ENCODE peak calls at places on chromosomes 7 and 10, in five cellular contexts. G is uterus, U is IMR-90, B is heart left ventricle, O is psoas muscle. V is an unnamed sample.

GRCh38 chr10:97229322-97229721 is 43.6 kb upstream of the SLIT1 start:
- DNase-seq in O (no peak), G (no peak), B (no peak), U (peak; percentile 81), V (no peak)

GRCh38 chr10:22805304-22805703 is 90.9 kb upstream of the PIP4K2A start:
- DNase-seq in U (peak; percentile 58), O (no peak), G (no peak), B (no peak), V (peak; percentile 15)

GRCh38 chr10:128400564-128400963 is 274.3 kb upstream of the MKI67 start:
- DNase-seq in G (no peak), U (no peak), B (no peak), O (no peak), V (no peak)

GRCh38 chr7:158134824-158135223 is 452.8 kb downstream of the PTPRN2 start:
- DNase-seq in U (no peak), B (no peak), O (no peak), G (no peak), V (no peak)

GRCh38 chr10:96794786-96795733 is 37.0 kb upstream of the LCOR start:
- DNase-seq in U (no peak), O (no peak), G (no peak), B (no peak), V (peak; percentile 61)

GRCh38 chr7:11458736-11459483 is 373.1 kb downstream of the THSD7A start:
- DNase-seq in B (no peak), G (no peak), O (no peak), U (peak; percentile 78), V (no peak)

GRCh38 chr7:1567082-1567771 is 2.6 kb downstream of the PSMG3 start:
- DNase-seq in G (no peak), U (peak; percentile 79), O (no peak), B (no peak), V (peak; percentile 69)

GRCh38 chr7:150978136-150978789 is at the start of gene KCNH2:
- DNase-seq in O (no peak), B (peak; percentile 87), U (no peak), G (peak; percentile 52), V (no peak)

GRCh38 chr7:20790273-20790842 is 3.7 kb upstream of the SP8 start:
- DNase-seq in U (no peak), G (no peak), O (no peak), B (no peak), V (no peak)

GRCh38 chr7:18846765-18847215 is 270.6 kb downstream of the TWIST1 start:
- DNase-seq in G (no peak), U (no peak), B (no peak), O (no peak), V (no peak)

GRCh38 chr10:43679509-43679908 is 30.8 kb upstream of the ZNF32 start:
- DNase-seq in O (peak; percentile 67), G (peak; percentile 54), B (peak; percentile 86), U (no peak), V (peak; percentile 24)

GRCh38 chr7:98107313-98107691 is 640 bp downstream of the LMTK2 start:
- DNase-seq in B (no peak), O (no peak), G (no peak), U (no peak), V (peak; percentile 70)

GRCh38 chr10:81569488-81569887 is 305.5 kb upstream of the NRG3 start:
- DNase-seq in U (no peak), B (no peak), O (no peak), G (no peak), V (no peak)

GRCh38 chr10:8768854-8769253 is 714.4 kb downstream of the GATA3 start:
- DNase-seq in G (no peak), U (no peak), B (no peak), O (no peak), V (no peak)

GRCh38 chr10:96974348-96974747 is 142.2 kb downstream of the LCOR start:
- DNase-seq in O (no peak), U (peak; percentile 15), B (no peak), G (no peak), V (no peak)

GRCh38 chr7:99943641-99944507 is 14.5 kb upstream of the GJC3 start:
- DNase-seq in B (no peak), O (no peak), G (no peak), U (no peak), V (no peak)

GRCh38 chr7:68146970-68147369 is 1150.3 kb downstream of the TYW1 start:
- DNase-seq in O (no peak), B (no peak), G (no peak), U (no peak), V (no peak)

GRCh38 chr10:26437637-26438461 is at the start of gene APBB1IP:
- DNase-seq in O (peak; percentile 86), B (peak; percentile 81), U (no peak), G (no peak), V (peak; percentile 69)

GRCh38 chr10:48935141-48935540 is 4.5 kb downstream of the LRRC18 start:
- DNase-seq in O (no peak), G (no peak), B (no peak), U (no peak), V (no peak)

GRCh38 chr7:33278095-33278494 is 148.7 kb downstream of the BBS9 start:
- DNase-seq in U (no peak), G (no peak), O (no peak), B (no peak), V (no peak)

GRCh38 chr10:62958980-62959379 is 142.8 kb upstream of the EGR2 start:
- DNase-seq in B (no peak), O (no peak), G (no peak), U (no peak), V (no peak)

GRCh38 chr10:72311667-72312066 is 37.9 kb downstream of the DDIT4 start:
- DNase-seq in U (no peak), B (no peak), G (no peak), O (no peak), V (no peak)

GRCh38 chr7:636396-636795 is 90.1 kb upstream of the DNAAF5 start:
- DNase-seq in B (peak; percentile 46), O (no peak), G (no peak), U (no peak), V (peak; percentile 36)

GRCh38 chr10:18647151-18647550 is 4.2 kb downstream of the NSUN6 start:
- DNase-seq in G (no peak), B (no peak), O (no peak), U (no peak), V (no peak)

GRCh38 chr7:46291064-46291463 is 370.0 kb upstream of the IGFBP3 start:
- DNase-seq in G (no peak), O (no peak), B (no peak), U (peak; percentile 54), V (no peak)

GRCh38 chr7:133822001-133822641 is 305.0 kb upstream of the LRGUK start:
- DNase-seq in U (no peak), O (no peak), B (no peak), G (no peak), V (no peak)

DNA sequence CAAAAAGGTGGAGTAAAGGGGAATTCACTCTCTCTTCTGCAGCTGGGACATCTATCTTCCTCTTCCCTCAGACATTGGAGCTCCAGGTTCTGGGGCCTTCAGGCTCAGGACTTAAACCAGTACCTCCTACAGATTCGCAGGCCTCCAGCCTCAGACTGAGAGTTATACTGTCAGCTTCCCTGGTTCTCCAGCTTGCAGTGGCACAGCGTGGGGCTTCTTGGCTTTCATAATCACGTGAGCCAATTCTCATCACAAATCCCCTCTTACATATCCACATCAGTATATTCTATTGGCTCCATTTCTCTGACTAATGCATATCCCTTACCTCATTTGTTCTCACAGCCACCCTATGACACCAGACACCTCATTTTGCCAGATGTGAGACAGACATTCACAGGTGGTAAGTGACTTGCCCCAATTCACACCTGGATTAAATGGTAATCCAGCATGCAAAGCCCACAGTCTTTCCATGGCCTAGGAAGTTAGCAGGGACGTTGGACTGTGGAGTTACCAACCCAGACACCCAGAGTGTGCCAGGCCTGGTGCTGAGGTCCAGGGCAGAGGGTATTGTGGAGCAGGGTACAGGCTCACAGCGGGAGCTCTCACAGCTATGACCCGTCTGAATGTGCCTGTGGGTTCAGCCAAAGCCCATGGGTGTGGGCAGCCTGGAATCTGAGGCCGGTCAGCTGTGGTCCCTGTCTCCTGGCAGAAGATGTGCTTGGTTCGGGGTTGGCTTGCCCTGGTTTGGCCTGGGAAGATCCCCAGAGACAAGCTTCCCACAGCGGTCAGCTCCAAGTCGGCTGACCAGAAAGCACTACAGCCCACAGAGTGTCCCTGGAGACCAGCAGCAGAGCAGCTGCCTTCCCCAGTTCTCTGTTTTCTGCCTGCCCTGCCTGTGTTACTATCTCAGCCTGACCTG is 18.4 kb upstream of the ZCCHC24 start:
- DNase-seq in G (no peak), O (peak; percentile 60), B (peak; percentile 63), U (no peak), V (peak; percentile 57)
- H3K4me3 ChIP-seq in G (no peak overlapping the region), O (no peak overlapping the region), B (no peak overlapping the region), U (no peak overlapping the region), V (no peak overlapping the region)

DNA sequence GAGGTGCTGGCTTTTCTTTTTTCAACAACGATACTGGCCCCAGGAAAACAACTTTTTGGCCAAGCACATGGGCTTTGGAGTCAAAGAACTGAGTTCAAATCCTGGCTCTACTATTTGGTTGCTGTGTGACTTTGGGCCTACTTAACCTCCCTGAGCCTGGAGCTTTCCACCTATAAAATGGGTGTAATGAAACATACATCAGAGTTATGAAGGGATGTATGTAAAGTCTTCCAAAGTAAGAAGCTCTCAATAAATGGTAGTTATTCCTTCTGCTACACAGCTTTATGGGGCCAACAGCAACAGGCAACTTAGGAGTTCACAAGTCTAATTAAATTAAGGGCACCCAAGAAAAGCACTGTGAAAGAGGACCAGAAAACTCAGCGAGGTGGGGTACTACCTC is 33.0 kb downstream of the ZNF777 start:
- DNase-seq in B (no peak), G (no peak), O (no peak), U (no peak), V (no peak)
- H3K4me1 ChIP-seq in B (peaks cover 2% of the 10 kb centered on the region), G (no peaks in the 10 kb centered on the region), O (peaks cover under 1% of the 10 kb centered on the region), U (no peaks in the 10 kb centered on the region), V (no peaks in the 10 kb centered on the region)

GRCh38 chr7:65731562-65732035 is 141.3 kb upstream of the VKORC1L1 start:
- DNase-seq in O (no peak), B (no peak), G (no peak), U (no peak), V (peak; percentile 42)

DNA sequence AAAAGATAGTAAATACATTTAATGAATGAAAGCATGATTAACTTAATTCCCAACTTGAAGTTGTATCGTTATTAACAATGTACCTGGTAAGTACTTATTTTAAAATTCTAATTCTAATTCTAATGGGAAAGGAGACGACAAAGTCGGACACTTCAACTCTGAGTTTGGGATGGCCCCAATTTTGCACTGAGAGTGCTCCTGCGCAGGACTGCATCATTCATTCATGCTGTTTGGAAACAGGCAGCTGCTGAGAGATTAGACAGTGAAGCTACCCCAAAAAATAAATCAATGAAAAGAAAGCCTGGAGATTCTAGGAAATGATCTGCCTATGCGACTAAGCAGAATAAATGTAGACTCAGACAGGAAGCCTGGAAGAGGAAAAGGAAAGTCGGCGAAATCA is 141.7 kb upstream of the VKORC1L1 start:
- DNase-seq in O (no peak), G (no peak), U (no peak), B (no peak), V (no peak)
- H3K36me3 ChIP-seq in O (no peaks in the 10 kb centered on the region), G (no peaks in the 10 kb centered on the region), U (peaks cover 6% of the 10 kb centered on the region), B (no peaks in the 10 kb centered on the region), V (no peaks in the 10 kb centered on the region)

GRCh38 chr7:24908757-24909156 is 71.2 kb downstream of the OSBPL3 start:
- DNase-seq in G (no peak), O (no peak), U (no peak), B (no peak), V (no peak)

GRCh38 chr7:24910551-24911212 is 69.3 kb downstream of the OSBPL3 start:
- DNase-seq in O (no peak), G (no peak), B (no peak), U (no peak), V (no peak)

GRCh38 chr7:24908166-24908565 is 71.8 kb downstream of the OSBPL3 start:
- DNase-seq in O (no peak), U (no peak), G (no peak), B (no peak), V (no peak)

GRCh38 chr7:24905996-24906770 is 73.8 kb downstream of the OSBPL3 start:
- DNase-seq in G (no peak), U (no peak), O (no peak), B (no peak), V (no peak)

GRCh38 chr7:24907311-24907886 is 72.6 kb downstream of the OSBPL3 start:
- DNase-seq in B (no peak), G (no peak), O (no peak), U (peak; percentile 76), V (no peak)
- H3K4me3 ChIP-seq in B (no peak overlapping the region), G (no peak overlapping the region), O (no peak overlapping the region), U (no peak overlapping the region), V (no peak overlapping the region)

V was measured in mucosa of descending colon.